ENCODE peak calls at places on chromosomes 16 and 17, in eight cellular contexts. Y, R, W, C, B, J, Z and I are unnamed samples.

GRCh38 chr17:43855061-43855460 is 8.1 kb downstream of the CD300LG start:
- DNase-seq in B (no peak), J (no peak), W (no peak), C (no peak), Y (peak; percentile 33), Z (no peak), R (no peak), I (no peak)

GRCh38 chr16:79286646-79287423 is 313.7 kb downstream of the MAF start:
- DNase-seq in B (peak; percentile 32), R (no peak), Z (no peak), J (no peak), W (no peak), C (no peak), Y (peak; percentile 72), I (no peak)

GRCh38 chr17:77425791-77426641 is 285.2 kb downstream of the SEC14L1 start:
- DNase-seq in Y (peak; percentile 80), B (no peak), J (no peak), W (peak; percentile 71), R (no peak), C (no peak), Z (peak; percentile 87), I (no peak)

GRCh38 chr17:50457621-50458020 is 11.1 kb downstream of the CHAD start:
- DNase-seq in J (no peak), Y (no peak), W (no peak), B (no peak), R (no peak), Z (no peak), C (no peak), I (no peak)

GRCh38 chr17:3667366-3668278 is 756 bp downstream of the TAX1BP3 start:
- DNase-seq in B (peak; percentile 84), W (peak; percentile 90), Z (peak; percentile 92), C (peak; percentile 55), J (peak; percentile 48), Y (peak; percentile 94), R (peak; percentile 74), I (peak; percentile 54)

GRCh38 chr17:65523853-65524664 is 37.4 kb downstream of the AXIN2 start:
- DNase-seq in J (no peak), Z (peak; percentile 15), R (no peak), B (no peak), W (no peak), C (no peak), Y (peak; percentile 34), I (no peak)

GRCh38 chr17:50196826-50197225 is 4.6 kb downstream of the COL1A1 start:
- DNase-seq in W (no peak), Y (peak; percentile 84), B (no peak), C (no peak), R (no peak), J (no peak), Z (peak; percentile 78), I (no peak)

GRCh38 chr17:68567035-68567434 is 34.1 kb downstream of the FAM20A start:
- DNase-seq in J (no peak), R (no peak), Y (no peak), B (no peak), C (no peak), Z (no peak), W (no peak), I (no peak)

GRCh38 chr16:5056347-5056746 is 9.4 kb downstream of the C16orf89 start:
- DNase-seq in Z (no peak), Y (no peak), W (peak; percentile 53), C (no peak), R (no peak), J (no peak), B (peak; percentile 49), I (no peak)

GRCh38 chr16:55487048-55487803 is 8.2 kb downstream of the MMP2 start:
- DNase-seq in W (no peak), Z (peak; percentile 96), R (peak; percentile 83), B (no peak), C (no peak), J (no peak), Y (peak; percentile 79), I (no peak)

GRCh38 chr16:30354423-30355143 is 525 bp downstream of the CD2BP2 start:
- DNase-seq in J (no peak), B (peak; percentile 71), W (no peak), R (no peak), Y (peak; percentile 72), Z (peak; percentile 20), C (no peak), I (no peak)

GRCh38 chr17:56222255-56222654 is 69.0 kb downstream of the ANKFN1 start:
- DNase-seq in R (no peak), J (no peak), Y (no peak), Z (peak; percentile 23), W (no peak), B (no peak), C (no peak), I (no peak)

GRCh38 chr16:88651276-88651988 is 579 bp upstream of the CYBA start:
- DNase-seq in Y (peak; percentile 72), Z (no peak), B (peak; percentile 75), J (no peak), W (peak; percentile 85), R (peak; percentile 40), C (no peak), I (peak; percentile 62)

GRCh38 chr17:47802341-47803022 is 19.1 kb downstream of the OSBPL7 start:
- DNase-seq in B (peak; percentile 45), Z (peak; percentile 20), Y (no peak), R (no peak), W (peak; percentile 83), J (no peak), C (no peak), I (no peak)

GRCh38 chr17:31522284-31522931 is 130.9 kb downstream of the RAB11FIP4 start:
- DNase-seq in Y (no peak), R (no peak), W (no peak), B (no peak), C (no peak), Z (no peak), J (no peak), I (no peak)

GRCh38 chr16:57940382-57940966 is 30.5 kb downstream of the CNGB1 start:
- DNase-seq in R (no peak), B (no peak), W (no peak), J (no peak), Y (no peak), Z (no peak), C (no peak), I (no peak)

GRCh38 chr16:83004868-83005652 is 378.3 kb downstream of the CDH13 start:
- DNase-seq in Y (no peak), W (no peak), J (no peak), Z (no peak), B (no peak), C (no peak), R (no peak), I (no peak)

GRCh38 chr16:65889533-65889966 is 476.9 kb upstream of the CDH5 start:
- DNase-seq in Z (peak; percentile 44), C (no peak), J (no peak), Y (no peak), W (peak; percentile 48), B (no peak), R (no peak), I (no peak)

GRCh38 chr17:27076814-27077213 is 217.1 kb upstream of the WSB1 start:
- DNase-seq in Z (no peak), J (no peak), W (no peak), C (no peak), R (no peak), B (no peak), Y (no peak), I (no peak)

GRCh38 chr16:85228970-85229430 is 116.7 kb upstream of the CIBAR2 start:
- DNase-seq in R (no peak), J (no peak), C (no peak), B (no peak), Z (no peak), Y (no peak), W (no peak), I (no peak)

GRCh38 chr16:85228463-85228862 is 116.2 kb upstream of the CIBAR2 start:
- DNase-seq in B (no peak), R (no peak), C (no peak), Z (no peak), J (no peak), W (no peak), Y (no peak), I (no peak)

GRCh38 chr16:85227262-85227923 is 115.1 kb upstream of the CIBAR2 start:
- DNase-seq in R (no peak), C (no peak), J (no peak), Z (peak; percentile 87), Y (no peak), B (no peak), W (no peak), I (peak; percentile 73)

GRCh38 chr16:85229869-85230416 is 117.7 kb upstream of the CIBAR2 start:
- DNase-seq in W (no peak), Z (no peak), Y (no peak), R (no peak), J (no peak), B (no peak), C (no peak), I (no peak)

GRCh38 chr16:85227924-85228462 is 115.7 kb upstream of the CIBAR2 start:
- DNase-seq in W (no peak), C (no peak), R (no peak), J (no peak), Z (peak; percentile 85), Y (no peak), B (peak; percentile 69), I (no peak)
- TF ChIP-seq CTCF in W (no peak), C (peak; percentile 22), R (no peak), J (peak; percentile 24), Z (peak; percentile 21), Y (no peak), B (no peak), I (no peak)

DNA sequence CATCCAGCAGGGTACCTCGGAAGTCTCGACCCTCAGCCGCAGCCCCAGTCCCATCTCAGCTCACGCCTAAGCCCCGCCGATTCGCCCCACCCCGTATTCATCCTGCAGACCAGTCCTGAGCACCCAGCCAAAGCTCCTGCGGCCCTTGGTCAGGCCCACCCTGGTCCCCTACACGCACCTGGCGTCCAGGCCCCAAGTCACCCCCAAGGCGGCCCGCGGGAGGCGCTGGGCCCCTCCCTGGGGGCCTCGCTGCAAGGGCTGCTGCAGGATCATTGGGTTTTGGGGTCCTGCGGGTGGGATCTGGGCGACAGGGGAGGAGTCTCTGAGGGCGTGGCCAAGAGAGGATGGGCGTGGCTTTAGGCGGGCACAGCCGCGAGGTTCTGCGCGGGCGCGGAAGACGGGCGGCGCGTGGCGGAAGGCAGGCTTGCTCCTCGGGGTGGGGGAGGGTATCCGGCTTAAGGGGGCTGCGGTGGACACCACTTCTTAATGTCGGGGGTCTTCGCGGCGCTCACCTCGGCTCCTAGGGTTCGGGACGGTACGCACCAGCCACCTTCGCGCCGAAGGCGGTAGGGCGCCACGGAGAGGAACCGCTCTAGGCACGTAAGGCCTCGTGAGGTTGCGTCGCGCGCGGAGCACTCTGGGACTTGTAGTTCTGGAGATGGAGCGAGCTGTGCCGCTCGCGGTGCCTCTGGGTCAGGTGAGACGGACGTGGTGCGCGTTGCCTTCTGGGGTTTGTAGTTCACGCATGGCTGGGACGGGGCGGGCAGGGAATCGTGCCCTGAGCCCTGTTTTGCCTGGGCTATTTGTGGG is at the start of the genes HCFC1R1 and THOC6:
- DNase-seq in B (peak; percentile 95), Z (peak; percentile 97), W (peak; percentile 97), Y (peak; percentile 99), C (peak; percentile 95), J (peak; percentile 92), R (peak; percentile 96), I (peak; percentile 93)
- TF ChIP-seq CTCF in B (no peak), Z (no peak), W (no peak), Y (no peak), C (no peak), J (no peak), R (no peak), I (no peak)

GRCh38 chr17:45823598-45823997 is 21.1 kb upstream of the SPPL2C start:
- DNase-seq in Z (no peak), J (no peak), Y (no peak), R (no peak), B (no peak), W (no peak), C (no peak), I (no peak)
- TF ChIP-seq CTCF in Z (no peak), J (no peak), Y (no peak), R (no peak), B (no peak), W (no peak), C (no peak), I (no peak)

GRCh38 chr16:19899605-19899955 is 14.9 kb upstream of the GPRC5B start:
- DNase-seq in W (no peak), R (no peak), Y (no peak), C (no peak), J (no peak), Z (no peak), B (no peak), I (no peak)
- TF ChIP-seq CTCF in W (no peak), R (no peak), Y (no peak), C (no peak), J (no peak), Z (no peak), B (peak; percentile 8), I (no peak)